ENCODE peak calls at places on chromosomes 16 and 17, in six cellular contexts. C is IMR-90; R is AG04450; X is CD8-positive, alpha-beta T cell; Q is GM13976; Y is AG10803. M is an unnamed sample.
A peak's percentile ranks its signal among the peaks of the same experiment; 100 is the strongest.

GRCh38 chr16:51035110-51035498 is 116.0 kb downstream of the SALL1 start:
- DNase-seq in C (no peak), R (no peak), X (no peak), Q (no peak), Y (peak; percentile 29), M (no peak)

GRCh38 chr16:68382296-68382718 is 66.0 kb downstream of the SMPD3 start:
- DNase-seq in C (no peak), R (no peak), X (no peak), Q (peak; percentile 70), Y (no peak), M (peak; percentile 57)

GRCh38 chr16:28038401-28038800 is 25.1 kb downstream of the GSG1L start:
- DNase-seq in C (no peak), R (no peak), X (no peak), Q (no peak), Y (no peak), M (no peak)

GRCh38 chr16:15898654-15899053 is 10.3 kb upstream of the CEP20 start:
- DNase-seq in C (no peak), R (no peak), X (no peak), Q (no peak), Y (no peak), M (no peak)

GRCh38 chr17:74392848-74393247 is 25.5 kb downstream of the GPR142 start:
- DNase-seq in C (no peak), R (no peak), X (no peak), Q (no peak), Y (no peak), M (no peak)

GRCh38 chr17:76452102-76452645 is 778 bp downstream of the UBE2O start:
- DNase-seq in C (no peak), R (no peak), X (no peak), Q (no peak), Y (no peak), M (no peak)

GRCh38 chr17:56912105-56912999 is 1.5 kb downstream of the TRIM25 start:
- DNase-seq in C (no peak), R (no peak), X (no peak), Q (no peak), Y (peak; percentile 49), M (no peak)

GRCh38 chr16:57645691-57646387 is 17.4 kb downstream of the ADGRG1 start:
- DNase-seq in C (peak; percentile 52), R (no peak), X (no peak), Q (no peak), Y (peak; percentile 40), M (no peak)

GRCh38 chr16:49588061-49588460 is 214.5 kb downstream of the C16orf78 start:
- DNase-seq in C (no peak), R (no peak), X (no peak), Q (no peak), Y (no peak), M (no peak)

GRCh38 chr17:64081802-64082799 is 47.8 kb downstream of the ERN1 start:
- DNase-seq in C (peak; percentile 82), R (peak; percentile 24), X (no peak), Q (no peak), Y (peak; percentile 91), M (no peak)

DNA sequence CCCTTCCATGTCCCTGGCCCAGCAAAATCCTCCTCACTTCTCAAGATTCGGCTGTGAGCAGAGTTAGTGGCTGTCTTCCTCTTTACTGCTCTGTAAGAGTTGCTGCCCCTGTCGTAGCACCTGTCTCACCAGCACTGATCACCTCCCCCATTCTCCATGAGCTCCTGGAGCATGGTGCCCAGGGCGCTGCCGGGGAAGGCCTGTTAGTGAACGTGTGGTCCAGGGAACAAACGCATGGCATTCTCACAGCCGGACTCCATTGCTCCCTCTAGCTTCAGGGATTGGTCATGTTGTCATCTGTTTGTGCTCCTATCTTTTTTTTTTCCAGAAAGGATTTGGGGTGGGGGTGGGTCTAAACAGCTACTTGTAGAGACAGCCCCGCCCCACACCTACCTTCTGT is 141.2 kb downstream of the CMIP start:
- DNase-seq in C (no peak), R (no peak), X (no peak), Q (no peak), Y (no peak), M (no peak)
- TF ChIP-seq CTCF in C (peak; percentile 20), R (peak; percentile 28), X (no peak), Q (no peak), Y (peak; percentile 27), M (no peak)

DNA sequence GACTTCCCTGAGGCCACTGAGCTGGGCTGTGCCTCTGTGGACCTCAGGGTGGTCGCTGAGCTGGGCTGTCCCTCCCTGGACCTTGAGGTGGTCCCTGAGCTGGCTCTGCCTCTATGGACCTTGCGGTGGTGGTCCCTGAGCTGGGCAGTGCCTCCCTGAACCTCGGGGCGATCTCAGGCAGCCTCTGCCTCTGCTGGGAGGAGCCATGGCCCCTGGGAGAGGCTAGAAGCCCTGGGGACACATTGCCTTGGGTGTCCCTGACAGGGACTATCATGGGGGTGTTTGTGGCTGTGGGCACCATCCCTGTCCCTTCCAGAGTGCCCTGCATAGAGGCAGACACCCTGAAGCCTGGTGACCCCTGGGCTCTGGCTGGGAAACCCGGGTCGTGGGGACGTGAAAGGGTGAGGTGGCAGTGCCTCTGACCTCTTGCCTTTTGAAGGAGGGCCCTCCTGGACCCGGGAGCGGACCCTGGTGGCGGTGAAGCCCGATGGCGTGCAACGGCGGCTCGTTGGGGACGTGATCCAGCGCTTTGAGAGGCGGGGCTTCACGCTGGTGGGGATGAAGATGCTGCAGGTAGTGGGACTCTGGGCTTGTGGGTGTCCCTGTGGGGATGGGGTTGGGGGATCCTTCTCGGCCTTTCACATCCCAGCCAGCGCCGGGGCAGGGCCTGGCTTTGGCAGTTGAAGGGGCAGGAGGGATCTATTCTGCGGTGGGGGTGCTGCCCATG is 1.7 kb downstream of the NME4 start:
- DNase-seq in C (no peak), R (no peak), X (no peak), Q (no peak), Y (no peak), M (no peak)
- TF ChIP-seq CTCF in C (no peak), R (no peak), X (no peak), Q (no peak), Y (no peak), M (no peak)

GRCh38 chr17:5019475-5019956 is 15.7 kb downstream of the SLC52A1 start:
- DNase-seq in C (peak; percentile 12), R (no peak), X (peak; percentile 63), Q (peak; percentile 66), Y (no peak), M (peak; percentile 60)
- TF ChIP-seq CTCF in C (peak; percentile 3), R (peak; percentile 14), X (no peak), Q (peak; percentile 19), Y (no peak), M (no peak)

GRCh38 chr17:60743282-60743681 is 65.6 kb downstream of the BCAS3 start:
- DNase-seq in C (no peak), R (no peak), X (no peak), Q (no peak), Y (no peak), M (no peak)
- TF ChIP-seq CTCF in C (no peak), R (no peak), X (no peak), Q (no peak), Y (no peak), M (no peak)

M was measured in GM20000.